ENCODE peak calls at places on chromosomes 2 and 18, in five cellular contexts. One of them, this sample, is unnamed.

GRCh38 chr18:4573735-4574134 is 118.6 kb upstream of the DLGAP1 start:
- DNase-seq in H9: no peak
- DNase-seq in lower lobe of right lung: no peak
- DNase-seq in tibial nerve: no peak
- DNase-seq in hepatocyte: no peak
- DNase-seq in this sample: no peak

GRCh38 chr2:186848873-186849578 is at the start of gene ZSWIM2:
- DNase-seq in H9: peak; percentile 96
- DNase-seq in lower lobe of right lung: peak; percentile 69
- DNase-seq in hepatocyte: peak; percentile 80
- DNase-seq in tibial nerve: peak; percentile 26
- DNase-seq in this sample: peak; percentile 87

GRCh38 chr2:156476516-156477206 is 40.5 kb downstream of the GPD2 start:
- DNase-seq in hepatocyte: no peak
- DNase-seq in H9: no peak
- DNase-seq in tibial nerve: no peak
- DNase-seq in lower lobe of right lung: no peak
- DNase-seq in this sample: no peak

GRCh38 chr2:58594762-58595161 is 353.6 kb upstream of the FANCL start:
- DNase-seq in H9: no peak
- DNase-seq in hepatocyte: no peak
- DNase-seq in tibial nerve: no peak
- DNase-seq in lower lobe of right lung: no peak
- DNase-seq in this sample: no peak

GRCh38 chr2:230184727-230185578 is 34.8 kb downstream of the SP110 start:
- DNase-seq in tibial nerve: no peak
- DNase-seq in H9: no peak
- DNase-seq in lower lobe of right lung: no peak
- DNase-seq in hepatocyte: no peak
- DNase-seq in this sample: no peak

GRCh38 chr2:197208841-197209240 is 101.7 kb downstream of the ANKRD44 start:
- DNase-seq in hepatocyte: no peak
- DNase-seq in lower lobe of right lung: no peak
- DNase-seq in tibial nerve: no peak
- DNase-seq in H9: no peak
- DNase-seq in this sample: no peak

GRCh38 chr2:30705711-30706533 is 101.3 kb downstream of the CAPN13 start:
- DNase-seq in tibial nerve: no peak
- DNase-seq in H9: no peak
- DNase-seq in hepatocyte: no peak
- DNase-seq in lower lobe of right lung: no peak
- DNase-seq in this sample: no peak

GRCh38 chr2:105929506-105929905 is 184.8 kb downstream of the NCK2 start:
- DNase-seq in H9: no peak
- DNase-seq in lower lobe of right lung: no peak
- DNase-seq in hepatocyte: no peak
- DNase-seq in tibial nerve: no peak
- DNase-seq in this sample: no peak

GRCh38 chr2:238925281-238925680 is 77.4 kb downstream of the TWIST2 start:
- DNase-seq in tibial nerve: no peak
- DNase-seq in hepatocyte: no peak
- DNase-seq in lower lobe of right lung: no peak
- DNase-seq in H9: no peak
- DNase-seq in this sample: no peak

GRCh38 chr18:48539406-48540328 is 836 bp downstream of the CTIF start:
- DNase-seq in H9: peak; percentile 50
- DNase-seq in lower lobe of right lung: peak; percentile 65
- DNase-seq in tibial nerve: peak; percentile 21
- DNase-seq in hepatocyte: peak; percentile 76
- DNase-seq in this sample: peak; percentile 42

GRCh38 chr2:42545023-42545713 is 23.3 kb upstream of the MTA3 start:
- DNase-seq in H9: no peak
- DNase-seq in hepatocyte: no peak
- DNase-seq in tibial nerve: no peak
- DNase-seq in lower lobe of right lung: no peak
- DNase-seq in this sample: no peak

GRCh38 chr2:42547446-42548295 is 20.8 kb upstream of the MTA3 start:
- DNase-seq in hepatocyte: no peak
- DNase-seq in H9: no peak
- DNase-seq in tibial nerve: no peak
- DNase-seq in lower lobe of right lung: no peak
- DNase-seq in this sample: no peak

GRCh38 chr2:42545714-42546390 is 22.6 kb upstream of the MTA3 start:
- DNase-seq in H9: peak; percentile 81
- DNase-seq in lower lobe of right lung: no peak
- DNase-seq in tibial nerve: no peak
- DNase-seq in hepatocyte: no peak
- DNase-seq in this sample: no peak

GRCh38 chr2:42550870-42551269 is 17.6 kb upstream of the MTA3 start:
- DNase-seq in H9: no peak
- DNase-seq in tibial nerve: no peak
- DNase-seq in hepatocyte: no peak
- DNase-seq in lower lobe of right lung: no peak
- DNase-seq in this sample: no peak

GRCh38 chr2:42547014-42547413 is 21.4 kb upstream of the MTA3 start:
- DNase-seq in lower lobe of right lung: no peak
- DNase-seq in H9: no peak
- DNase-seq in tibial nerve: no peak
- DNase-seq in hepatocyte: no peak
- DNase-seq in this sample: no peak
- H3K27ac ChIP-seq in lower lobe of right lung: no peak overlapping the region
- H3K27ac ChIP-seq in H9: peak overlapping the region; percentile 91
- H3K27ac ChIP-seq in tibial nerve: no peak overlapping the region
- H3K27ac ChIP-seq in hepatocyte: no peak overlapping the region
- H3K27ac ChIP-seq in this sample: no peak overlapping the region

GRCh38 chr18:37536646-37537045 is 29.0 kb downstream of the CELF4 start:
- DNase-seq in hepatocyte: no peak
- DNase-seq in H9: no peak
- DNase-seq in lower lobe of right lung: no peak
- DNase-seq in tibial nerve: no peak
- DNase-seq in this sample: no peak
- H3K4me1 ChIP-seq in hepatocyte: no peaks in the 10 kb centered on the region
- H3K4me1 ChIP-seq in H9: peaks cover 3% of the 10 kb centered on the region
- H3K4me1 ChIP-seq in lower lobe of right lung: no peaks in the 10 kb centered on the region
- H3K4me1 ChIP-seq in tibial nerve: no peaks in the 10 kb centered on the region
- H3K4me1 ChIP-seq in this sample: no peaks in the 10 kb centered on the region

GRCh38 chr2:75424936-75425619 is 135.7 kb downstream of the EVA1A start:
- DNase-seq in lower lobe of right lung: no peak
- DNase-seq in tibial nerve: no peak
- DNase-seq in H9: peak; percentile 71
- DNase-seq in hepatocyte: no peak
- DNase-seq in this sample: no peak
- TF ChIP-seq CTCF in lower lobe of right lung: no peak
- TF ChIP-seq CTCF in tibial nerve: no peak
- TF ChIP-seq CTCF in H9: peak; percentile 57
- TF ChIP-seq CTCF in hepatocyte: peak; percentile 8
- TF ChIP-seq CTCF in this sample: no peak

GRCh38 chr2:144346229-144346628 is 173.7 kb downstream of the ZEB2 start:
- DNase-seq in tibial nerve: no peak
- DNase-seq in hepatocyte: no peak
- DNase-seq in lower lobe of right lung: no peak
- DNase-seq in H9: no peak
- DNase-seq in this sample: no peak
- H3K27ac ChIP-seq in tibial nerve: no peak overlapping the region
- H3K27ac ChIP-seq in hepatocyte: no peak overlapping the region
- H3K27ac ChIP-seq in lower lobe of right lung: no peak overlapping the region
- H3K27ac ChIP-seq in H9: no peak overlapping the region
- H3K27ac ChIP-seq in this sample: no peak overlapping the region